ENCODE peak calls at places on chromosomes 4 and X, in five cellular contexts. M is heart left ventricle, A is ovary, G is upper lobe of left lung, S is mesendoderm. K is an unnamed sample. For H3K4me1, the result is how much of the 10 kb centered on the place peaks cover.

GRCh38 chr4:76011700-76012387 is 4.5 kb upstream of the CXCL9 start:
- DNase-seq in M (peak), A (no peak), G (peak), S (no peak), K (no peak)

GRCh38 chr4:7103599-7104365 is 35.9 kb upstream of the GRPEL1 start:
- DNase-seq in M (peak), A (peak), G (peak), S (peak), K (no peak)

GRCh38 chr4:160193787-160194186 is 1090.9 kb downstream of the RAPGEF2 start:
- DNase-seq in M (no peak), A (no peak), G (no peak), S (peak), K (no peak)

GRCh38 chr4:20028694-20029093 is 223.0 kb upstream of the SLIT2 start:
- DNase-seq in M (no peak), A (no peak), G (no peak), S (no peak), K (no peak)

GRCh38 chr4:105154576-105154975 is 7.9 kb downstream of the TET2 start:
- DNase-seq in M (no peak), A (no peak), G (no peak), S (peak), K (no peak)

GRCh38 chr4:138390286-138390685 is 148.1 kb upstream of the SLC7A11 start:
- DNase-seq in M (no peak), A (no peak), G (no peak), S (no peak), K (no peak)

GRCh38 chrX:119986203-119986602 is 42.7 kb upstream of the NKAP start:
- DNase-seq in M (no peak), A (no peak), G (no peak), S (no peak), K (no peak)

GRCh38 chr4:122341906-122342305 is 36.9 kb upstream of the ADAD1 start:
- DNase-seq in M (no peak), A (no peak), G (no peak), S (no peak), K (no peak)

GRCh38 chrX:105307762-105308161 is 87.3 kb upstream of the TEX13A start:
- DNase-seq in M (no peak), A (no peak), G (no peak), S (no peak), K (no peak)

GRCh38 chr4:147837435-147837834 is 105.5 kb downstream of the ARHGAP10 start:
- DNase-seq in M (no peak), A (no peak), G (no peak), S (peak), K (no peak)
- H3K4me1 ChIP-seq in M (under half), A (under half), G (under half), S (under half), K (half or more)

GRCh38 chr4:85673540-85673939 is 198.6 kb downstream of the ARHGAP24 start:
- DNase-seq in M (no peak), A (no peak), G (no peak), S (no peak), K (no peak)
- H3K4me1 ChIP-seq in M (half or more), A (under half), G (under half), S (under half), K (under half)

GRCh38 chr4:181684310-181684709 is 558.9 kb upstream of the TENM3 start:
- DNase-seq in M (no peak), A (no peak), G (no peak), S (no peak), K (no peak)
- H3K4me1 ChIP-seq in M (under half), A (under half), G (under half), S (under half), K (under half)

DNA sequence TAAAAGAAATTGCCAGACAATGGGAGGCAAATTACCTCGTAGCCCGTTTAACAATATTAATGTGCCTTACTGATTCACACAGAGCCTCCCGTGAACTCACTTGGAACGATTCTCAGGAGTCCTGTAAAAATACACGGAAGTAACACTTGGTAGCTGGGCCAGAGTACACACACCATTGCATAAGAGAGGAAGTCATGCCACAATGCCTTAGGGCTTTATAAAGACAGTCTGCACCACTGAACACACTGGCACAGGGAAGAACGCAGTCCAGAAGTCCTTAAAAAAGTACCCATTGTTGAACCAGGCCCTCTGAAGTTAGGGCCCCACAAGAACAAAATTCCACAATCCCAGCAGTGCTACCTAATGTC is 15.1 kb downstream of the SLC2A9 start:
- DNase-seq in M (no peak), A (no peak), G (no peak), S (no peak), K (no peak)
- H3K4me1 ChIP-seq in M (under half), A (under half), G (under half), S (under half), K (under half)

DNA sequence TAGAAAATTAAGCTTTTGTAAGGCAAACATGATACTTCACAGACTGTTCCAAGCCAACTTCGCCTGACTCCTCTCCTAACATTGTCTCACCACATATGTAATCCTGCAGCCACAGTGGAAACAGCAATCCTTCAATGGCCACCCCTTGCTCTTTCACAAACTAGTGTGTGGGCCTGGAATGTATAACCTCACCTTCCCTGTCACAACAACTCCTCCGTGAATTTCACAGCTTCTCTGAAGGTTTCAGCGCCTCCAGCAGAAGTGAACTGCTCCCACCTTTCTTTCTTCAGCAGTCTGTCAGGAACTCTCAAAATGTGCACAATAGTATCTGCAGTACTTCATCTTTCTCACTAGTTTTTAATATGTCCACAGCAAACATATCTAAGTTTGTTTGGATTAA is 185.2 kb downstream of the ADGRL3 start:
- DNase-seq in M (no peak), A (no peak), G (no peak), S (peak), K (no peak)
- H3K4me1 ChIP-seq in M (under half), A (under half), G (under half), S (under half), K (under half)

DNA sequence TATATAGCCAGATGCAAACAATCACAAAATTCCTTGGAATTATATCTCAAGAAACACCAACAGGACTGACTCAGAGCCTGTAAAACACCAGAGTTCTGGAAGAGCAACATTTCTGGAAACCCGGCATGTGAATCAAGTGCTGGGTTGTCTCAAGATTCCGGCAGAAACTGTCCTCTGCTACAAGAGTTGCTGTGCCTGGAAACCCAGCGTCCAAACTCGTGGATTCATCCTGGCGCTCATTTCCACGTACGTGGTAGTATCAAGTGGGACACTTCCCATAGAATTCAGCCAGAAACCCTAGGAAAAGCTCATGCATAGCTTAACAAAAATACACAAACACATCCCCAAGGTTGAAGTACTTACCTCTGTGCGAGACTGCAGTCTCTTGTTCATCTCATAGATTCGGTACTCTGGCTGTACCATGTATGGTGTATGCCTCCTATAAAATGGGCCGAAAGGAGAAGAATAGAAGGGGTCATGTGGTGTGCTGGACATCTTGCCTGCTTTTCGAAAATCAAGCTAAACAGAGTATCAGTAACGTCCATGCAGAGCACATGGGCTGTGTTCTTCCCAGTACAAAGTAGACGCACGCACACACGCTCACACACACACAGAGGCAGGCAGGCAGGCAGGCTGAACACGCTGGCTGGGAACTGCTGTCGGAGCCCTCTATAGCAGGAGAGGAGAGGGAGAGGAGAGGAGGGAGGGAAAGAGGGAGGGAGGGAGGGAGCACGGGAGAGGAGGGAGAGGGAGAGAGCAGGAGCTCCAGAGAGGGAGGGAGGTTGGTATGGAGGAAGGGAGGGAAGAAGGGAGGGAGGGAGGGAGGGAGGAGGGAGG is at the start of gene LDB2:
- DNase-seq in M (peak), A (peak), G (peak), S (peak), K (no peak)
- H3K4me1 ChIP-seq in M (under half), A (under half), G (under half), S (under half), K (under half)

K was measured in esophagus squamous epithelium.